ENCODE peak calls at places on chromosomes 6 and 20, in four cellular contexts. One of them, this sample, is unnamed.

GRCh38 chr6:73580247-73581149 is 59.7 kb upstream of the EEF1A1 start:
- DNase-seq in heart right ventricle: peak; percentile 71
- DNase-seq in A549: peak; percentile 77
- DNase-seq in PC-9: peak; percentile 97
- DNase-seq in this sample: peak; percentile 91

GRCh38 chr6:150152891-150153876 is 10.3 kb downstream of the PPP1R14C start:
- DNase-seq in heart right ventricle: no peak
- DNase-seq in A549: no peak
- DNase-seq in PC-9: no peak
- DNase-seq in this sample: no peak

GRCh38 chr20:52118233-52118632 is 73.3 kb downstream of the ZFP64 start:
- DNase-seq in heart right ventricle: no peak
- DNase-seq in A549: no peak
- DNase-seq in PC-9: peak; percentile 8
- DNase-seq in this sample: no peak

GRCh38 chr6:29005183-29005885 is at the start of gene ZNF311:
- DNase-seq in heart right ventricle: no peak
- DNase-seq in A549: peak; percentile 21
- DNase-seq in PC-9: peak; percentile 23
- DNase-seq in this sample: no peak

GRCh38 chr6:112563368-112563767 is 216.2 kb downstream of the RFPL4B start:
- DNase-seq in heart right ventricle: no peak
- DNase-seq in A549: no peak
- DNase-seq in PC-9: no peak
- DNase-seq in this sample: no peak

GRCh38 chr20:40982415-40983145 is 46.0 kb upstream of the TOP1 start:
- DNase-seq in heart right ventricle: no peak
- DNase-seq in A549: no peak
- DNase-seq in PC-9: no peak
- DNase-seq in this sample: no peak

GRCh38 chr6:158047120-158047518 is 65.5 kb downstream of the SYNJ2 start:
- DNase-seq in heart right ventricle: no peak
- DNase-seq in A549: no peak
- DNase-seq in PC-9: no peak
- DNase-seq in this sample: no peak

GRCh38 chr20:17538517-17539170 is 7.5 kb upstream of the BFSP1 start:
- DNase-seq in heart right ventricle: no peak
- DNase-seq in A549: peak; percentile 71
- DNase-seq in PC-9: peak; percentile 38
- DNase-seq in this sample: no peak

GRCh38 chr20:17281478-17281877 is 54.6 kb downstream of the PCSK2 start:
- DNase-seq in heart right ventricle: no peak
- DNase-seq in A549: no peak
- DNase-seq in PC-9: no peak
- DNase-seq in this sample: no peak

GRCh38 chr20:2336471-2336870 is 40.7 kb downstream of the TGM3 start:
- DNase-seq in heart right ventricle: no peak
- DNase-seq in A549: no peak
- DNase-seq in PC-9: no peak
- DNase-seq in this sample: no peak

GRCh38 chr20:25076201-25076600 is 5.7 kb downstream of the VSX1 start:
- DNase-seq in heart right ventricle: no peak
- DNase-seq in A549: no peak
- DNase-seq in PC-9: peak; percentile 39
- DNase-seq in this sample: no peak

GRCh38 chr20:49955167-49955566 is 19.0 kb downstream of the RNF114 start:
- DNase-seq in heart right ventricle: no peak
- DNase-seq in A549: no peak
- DNase-seq in PC-9: no peak
- DNase-seq in this sample: no peak

GRCh38 chr6:1497593-1498105 is 108.3 kb downstream of the FOXF2 start:
- DNase-seq in heart right ventricle: peak; percentile 54
- DNase-seq in A549: no peak
- DNase-seq in PC-9: no peak
- DNase-seq in this sample: no peak
- H3K4me3 ChIP-seq in heart right ventricle: no peak overlapping the region
- H3K4me3 ChIP-seq in A549: no peak overlapping the region
- H3K4me3 ChIP-seq in PC-9: no peak overlapping the region
- H3K4me3 ChIP-seq in this sample: no peak overlapping the region

GRCh38 chr6:160378886-160379285 is 30.7 kb downstream of the SLC22A3 start:
- DNase-seq in heart right ventricle: no peak
- DNase-seq in A549: no peak
- DNase-seq in PC-9: no peak
- DNase-seq in this sample: no peak
- H3K27ac ChIP-seq in heart right ventricle: no peak overlapping the region
- H3K27ac ChIP-seq in A549: peak overlapping the region; percentile 70
- H3K27ac ChIP-seq in PC-9: no peak overlapping the region
- H3K27ac ChIP-seq in this sample: peak overlapping the region; percentile 8

GRCh38 chr6:3908223-3908622 is 59.0 kb downstream of the FAM50B start:
- DNase-seq in heart right ventricle: no peak
- DNase-seq in A549: no peak
- DNase-seq in PC-9: no peak
- DNase-seq in this sample: no peak
- H3K4me1 ChIP-seq in heart right ventricle: peaks cover 44% of the 10 kb centered on the region
- H3K4me1 ChIP-seq in A549: peaks cover 31% of the 10 kb centered on the region
- H3K4me1 ChIP-seq in PC-9: peaks cover 31% of the 10 kb centered on the region
- H3K4me1 ChIP-seq in this sample: peaks cover 11% of the 10 kb centered on the region

DNA sequence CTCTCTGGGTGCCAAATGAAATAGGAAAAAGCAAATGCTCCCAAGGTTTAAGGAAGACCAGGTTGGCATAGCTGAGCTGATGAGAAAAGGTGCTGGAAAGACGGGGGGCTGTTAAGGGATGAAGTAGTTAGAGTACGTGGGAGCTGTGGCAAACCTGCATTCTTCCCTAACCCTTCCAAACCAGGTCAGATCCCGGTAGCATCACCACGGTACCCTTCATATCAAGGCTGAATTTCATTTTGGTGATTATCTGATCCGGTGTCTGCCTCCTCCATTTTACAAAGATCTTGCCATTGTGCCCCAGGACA is 68.0 kb upstream of the PIM1 start:
- DNase-seq in heart right ventricle: no peak
- DNase-seq in A549: no peak
- DNase-seq in PC-9: no peak
- DNase-seq in this sample: no peak
- H3K4me3 ChIP-seq in heart right ventricle: no peak overlapping the region
- H3K4me3 ChIP-seq in A549: peak overlapping the region; percentile 30
- H3K4me3 ChIP-seq in PC-9: peak overlapping the region; percentile 43
- H3K4me3 ChIP-seq in this sample: no peak overlapping the region

GRCh38 chr6:1311400-1312192 is at the start of gene FOXQ1:
- DNase-seq in heart right ventricle: no peak
- DNase-seq in A549: no peak
- DNase-seq in PC-9: peak; percentile 97
- DNase-seq in this sample: peak; percentile 93
- H3K27ac ChIP-seq in heart right ventricle: no peak within 1 kb of the TSS
- H3K27ac ChIP-seq in A549: peak within 1 kb of the TSS; percentile 91
- H3K27ac ChIP-seq in PC-9: peak within 1 kb of the TSS; percentile 90
- H3K27ac ChIP-seq in this sample: peak within 1 kb of the TSS; percentile 77

GRCh38 chr20:19922716-19923115 is 94.4 kb upstream of the NAA20 start:
- DNase-seq in heart right ventricle: no peak
- DNase-seq in A549: no peak
- DNase-seq in PC-9: no peak
- DNase-seq in this sample: no peak
- H3K4me1 ChIP-seq in heart right ventricle: peaks cover 76% of the 10 kb centered on the region
- H3K4me1 ChIP-seq in A549: peaks cover 3% of the 10 kb centered on the region
- H3K4me1 ChIP-seq in PC-9: no peaks in the 10 kb centered on the region
- H3K4me1 ChIP-seq in this sample: peaks cover 9% of the 10 kb centered on the region

GRCh38 chr6:108115598-108116058 is 41.1 kb upstream of the OSTM1 start:
- DNase-seq in heart right ventricle: peak; percentile 29
- DNase-seq in A549: peak; percentile 63
- DNase-seq in PC-9: peak; percentile 56
- DNase-seq in this sample: peak; percentile 49

GRCh38 chr6:108116424-108116780 is 41.9 kb upstream of the OSTM1 start:
- DNase-seq in heart right ventricle: no peak
- DNase-seq in A549: no peak
- DNase-seq in PC-9: no peak
- DNase-seq in this sample: no peak

GRCh38 chr6:108117427-108118358 is 43.2 kb upstream of the OSTM1 start:
- DNase-seq in heart right ventricle: peak; percentile 33
- DNase-seq in A549: peak; percentile 18
- DNase-seq in PC-9: peak; percentile 42
- DNase-seq in this sample: peak; percentile 57

GRCh38 chr6:108118359-108118724 is 43.8 kb upstream of the OSTM1 start:
- DNase-seq in heart right ventricle: no peak
- DNase-seq in A549: no peak
- DNase-seq in PC-9: no peak
- DNase-seq in this sample: no peak

GRCh38 chr6:108116781-108117426 is 42.4 kb upstream of the OSTM1 start:
- DNase-seq in heart right ventricle: no peak
- DNase-seq in A549: no peak
- DNase-seq in PC-9: no peak
- DNase-seq in this sample: peak; percentile 82
- H3K4me3 ChIP-seq in heart right ventricle: no peak overlapping the region
- H3K4me3 ChIP-seq in A549: no peak overlapping the region
- H3K4me3 ChIP-seq in PC-9: no peak overlapping the region
- H3K4me3 ChIP-seq in this sample: no peak overlapping the region

This sample was measured in left lung.